ENCODE peak calls at places on chromosomes 4 and X, in nine cellular contexts. V, U, Y, G, B, X, F, P and A are unnamed samples.

GRCh38 chr4:108070775-108071174 is 81.1 kb downstream of the HADH start:
- DNase-seq in U (no peak), F (no peak), Y (no peak), B (no peak), G (no peak), P (no peak), V (no peak), X (no peak), A (no peak)

GRCh38 chr4:2064276-2064991 is 5.3 kb downstream of the NAT8L start:
- DNase-seq in V (no peak), F (no peak), G (peak), P (no peak), B (no peak), Y (peak), X (no peak), U (no peak), A (no peak)

GRCh38 chr4:7788193-7788592 is 151.5 kb downstream of the AFAP1 start:
- DNase-seq in U (no peak), B (no peak), Y (no peak), G (no peak), F (no peak), X (no peak), P (no peak), V (no peak), A (no peak)

GRCh38 chr4:137749466-137749865 is 217.2 kb upstream of the PCDH18 start:
- DNase-seq in V (peak), U (no peak), B (no peak), Y (peak), P (no peak), X (no peak), F (peak), G (no peak), A (no peak)

GRCh38 chrX:102765794-102766193 is 45.3 kb downstream of the GPRASP3 start:
- DNase-seq in F (peak), P (no peak), X (no peak), B (no peak), G (no peak), Y (peak), U (peak), V (peak), A (no peak)

GRCh38 chr4:64617813-64618212 is 208.6 kb upstream of the TECRL start:
- DNase-seq in P (peak), B (no peak), G (no peak), Y (peak), U (no peak), V (no peak), F (peak), X (no peak), A (no peak)

GRCh38 chr4:25367004-25367621 is 9.9 kb upstream of the ANAPC4 start:
- DNase-seq in B (no peak), F (peak), G (no peak), X (no peak), V (peak), P (peak), Y (peak), U (no peak), A (no peak)

GRCh38 chr4:75698162-75698962 is 25.2 kb upstream of the G3BP2 start:
- DNase-seq in Y (no peak), B (no peak), U (no peak), F (no peak), X (no peak), V (no peak), G (no peak), P (no peak), A (no peak)

GRCh38 chr4:183407128-183407585 is 37.3 kb upstream of the CDKN2AIP start:
- DNase-seq in V (peak), P (peak), Y (peak), B (peak), X (peak), G (peak), F (peak), U (peak), A (peak)

GRCh38 chrX:115058276-115058675 is 40.9 kb upstream of the IL13RA2 start:
- DNase-seq in U (no peak), Y (peak), B (no peak), P (no peak), G (no peak), X (peak), F (peak), V (peak), A (no peak)

GRCh38 chr4:88610771-88611170 is 18.5 kb downstream of the HERC3 start:
- DNase-seq in Y (no peak), U (peak), P (no peak), V (peak), F (peak), G (no peak), X (no peak), B (peak), A (peak)

GRCh38 chr4:112099701-112100289 is 45.5 kb upstream of the FAM241A start:
- DNase-seq in F (peak), B (no peak), P (peak), Y (peak), V (peak), G (no peak), U (no peak), X (no peak), A (no peak)

GRCh38 chr4:181017038-181017437 is 1226.2 kb upstream of the TENM3 start:
- DNase-seq in P (no peak), X (no peak), G (no peak), Y (no peak), F (no peak), U (no peak), V (no peak), B (no peak), A (no peak)

GRCh38 chr4:104524591-104524990 is 29.9 kb upstream of the CXXC4 start:
- DNase-seq in B (no peak), V (no peak), X (no peak), F (peak), G (no peak), P (no peak), U (no peak), Y (no peak), A (no peak)

GRCh38 chrX:24494544-24495113 is 29.5 kb downstream of the PDK3 start:
- DNase-seq in U (no peak), V (peak), G (no peak), X (peak), F (peak), P (peak), Y (peak), B (no peak), A (peak)

GRCh38 chrX:1468250-1468772 is 15.6 kb upstream of the ASMTL start:
- DNase-seq in V (no peak), X (no peak), U (no peak), G (peak), P (no peak), F (peak), B (no peak), Y (peak), A (peak)

GRCh38 chrX:2242326-2242725 is 258.4 kb downstream of the DHRSX start:
- DNase-seq in U (no peak), P (no peak), Y (no peak), G (no peak), F (no peak), B (no peak), X (no peak), V (no peak), A (no peak)